ENCODE peak calls at places on chromosomes 6 and 20, in five cellular contexts. E is lung, O is neuronal stem cell, Q is T-helper 9 cell, Y is RKO. R is an unnamed sample.

GRCh38 chr6:31400467-31401289 is 2.7 kb upstream of the MICA start:
- DNase-seq in E (peak; percentile 84), O (peak; percentile 30), Q (peak; percentile 65), Y (peak; percentile 81), R (no peak)

GRCh38 chr6:70846207-70846835 is 110.5 kb downstream of the B3GAT2 start:
- DNase-seq in E (no peak), O (no peak), Q (no peak), Y (no peak), R (no peak)

GRCh38 chr6:139967497-139967896 is 593.0 kb upstream of the CITED2 start:
- DNase-seq in E (no peak), O (no peak), Q (no peak), Y (peak; percentile 49), R (no peak)

GRCh38 chr6:138787138-138787537 is 8.7 kb upstream of the ECT2L start:
- DNase-seq in E (no peak), O (no peak), Q (no peak), Y (no peak), R (no peak)

GRCh38 chr20:46939031-46939430 is 44.4 kb downstream of the EYA2 start:
- DNase-seq in E (no peak), O (no peak), Q (no peak), Y (peak; percentile 70), R (peak; percentile 32)

GRCh38 chr20:48603116-48603818 is 224.5 kb downstream of the PREX1 start:
- DNase-seq in E (no peak), O (no peak), Q (no peak), Y (no peak), R (no peak)

GRCh38 chr6:82013561-82014275 is 233.8 kb downstream of the IBTK start:
- DNase-seq in E (no peak), O (no peak), Q (no peak), Y (no peak), R (no peak)

GRCh38 chr20:26167499-26167898 is 470.8 kb upstream of the ZNF337 start:
- DNase-seq in E (no peak), O (no peak), Q (no peak), Y (no peak), R (no peak)

GRCh38 chr6:15244605-15245360 is 1.1 kb upstream of the JARID2 start:
- DNase-seq in E (peak; percentile 74), O (no peak), Q (no peak), Y (peak; percentile 64), R (peak; percentile 48)

GRCh38 chr6:5411414-5411813 is 150.1 kb downstream of the FARS2 start:
- DNase-seq in E (no peak), O (no peak), Q (no peak), Y (no peak), R (no peak)

GRCh38 chr6:170095273-170095976 is 195.5 kb downstream of the DLL1 start:
- DNase-seq in E (no peak), O (no peak), Q (no peak), Y (no peak), R (no peak)

GRCh38 chr6:152457949-152458624 is 179.1 kb downstream of the SYNE1 start:
- DNase-seq in E (no peak), O (no peak), Q (no peak), Y (no peak), R (no peak)

GRCh38 chr6:14555804-14556203 is 438.2 kb downstream of the CD83 start:
- DNase-seq in E (no peak), O (no peak), Q (no peak), Y (no peak), R (no peak)

GRCh38 chr6:82208914-82209313 is 38.6 kb downstream of the IBTK start:
- DNase-seq in E (no peak), O (no peak), Q (no peak), Y (no peak), R (no peak)

GRCh38 chr20:58702859-58703648 is 10.5 kb downstream of the NPEPL1 start:
- DNase-seq in E (no peak), O (no peak), Q (no peak), Y (no peak), R (no peak)

GRCh38 chr6:45535933-45536332 is 158.2 kb upstream of the SUPT3H start:
- DNase-seq in E (no peak), O (no peak), Q (no peak), Y (no peak), R (no peak)

GRCh38 chr6:28861339-28861738 is 62.4 kb downstream of the TRIM27 start:
- DNase-seq in E (no peak), O (no peak), Q (no peak), Y (no peak), R (no peak)

GRCh38 chr6:165636415-165637048 is 26.5 kb downstream of the PDE10A start:
- DNase-seq in E (no peak), O (no peak), Q (no peak), Y (no peak), R (no peak)

GRCh38 chr6:149484733-149485700 is at the start of gene ZC3H12D:
- DNase-seq in E (no peak), O (no peak), Q (peak; percentile 74), Y (peak; percentile 20), R (peak; percentile 69)

GRCh38 chr6:2684059-2684749 is 66.5 kb downstream of the MYLK4 start:
- DNase-seq in E (no peak), O (no peak), Q (no peak), Y (peak; percentile 69), R (no peak)

GRCh38 chr6:119620846-119621570 is 271.4 kb upstream of the MAN1A1 start:
- DNase-seq in E (no peak), O (no peak), Q (no peak), Y (no peak), R (no peak)

GRCh38 chr6:141475269-141475668 is 657.5 kb upstream of the GJE1 start:
- DNase-seq in E (no peak), O (no peak), Q (no peak), Y (no peak), R (no peak)

GRCh38 chr20:37188787-37189186 is 9.4 kb upstream of the MROH8 start:
- DNase-seq in E (no peak), O (no peak), Q (no peak), Y (no peak), R (no peak)

GRCh38 chr6:139597781-139598368 is 223.4 kb upstream of the CITED2 start:
- DNase-seq in E (peak; percentile 59), O (no peak), Q (no peak), Y (peak; percentile 25), R (peak; percentile 20)

GRCh38 chr6:9481292-9482029 is 933.4 kb downstream of the TFAP2A start:
- DNase-seq in E (no peak), O (no peak), Q (no peak), Y (no peak), R (no peak)

GRCh38 chr6:112216699-112217551 is 37.4 kb downstream of the LAMA4 start:
- DNase-seq in E (no peak), O (no peak), Q (no peak), Y (peak; percentile 25), R (no peak)

GRCh38 chr6:26121141-26122004 is 34.1 kb downstream of the HFE start:
- DNase-seq in E (no peak), O (no peak), Q (no peak), Y (no peak), R (no peak)

GRCh38 chr6:37516076-37516919 is 16.6 kb upstream of the CCDC167 start:
- DNase-seq in E (peak; percentile 44), O (no peak), Q (peak; percentile 89), Y (no peak), R (peak; percentile 20)

GRCh38 chr6:150177260-150178246 is 34.7 kb downstream of the PPP1R14C start:
- DNase-seq in E (no peak), O (no peak), Q (no peak), Y (no peak), R (peak; percentile 66)